ENCODE peak calls at places on chromosomes 6 and 20, in seven cellular contexts. One of them, this sample, is unnamed.

GRCh38 chr6:100455230-100456124 is 9.2 kb downstream of the SIM1 start:
- DNase-seq in A549: no peak
- DNase-seq in ovary: no peak
- DNase-seq in hepatocyte: peak; percentile 43
- DNase-seq in OCI-LY7: no peak
- DNase-seq in body of pancreas: peak; percentile 78
- DNase-seq in left ventricle myocardium inferior: no peak
- DNase-seq in this sample: no peak

GRCh38 chr20:31860431-31861345 is 9.6 kb downstream of the DUSP15 start:
- DNase-seq in A549: no peak
- DNase-seq in ovary: no peak
- DNase-seq in hepatocyte: peak; percentile 63
- DNase-seq in OCI-LY7: peak; percentile 55
- DNase-seq in body of pancreas: peak; percentile 53
- DNase-seq in left ventricle myocardium inferior: no peak
- DNase-seq in this sample: no peak

GRCh38 chr6:32852018-32852843 is 1.3 kb downstream of the TAP1 start:
- DNase-seq in A549: no peak
- DNase-seq in ovary: peak; percentile 58
- DNase-seq in hepatocyte: no peak
- DNase-seq in OCI-LY7: no peak
- DNase-seq in body of pancreas: peak; percentile 38
- DNase-seq in left ventricle myocardium inferior: peak; percentile 42
- DNase-seq in this sample: peak; percentile 58

GRCh38 chr20:59939052-59939878 is 840 bp downstream of the PPP1R3D start:
- DNase-seq in A549: no peak
- DNase-seq in ovary: no peak
- DNase-seq in hepatocyte: peak; percentile 58
- DNase-seq in OCI-LY7: no peak
- DNase-seq in body of pancreas: peak; percentile 28
- DNase-seq in left ventricle myocardium inferior: peak; percentile 31
- DNase-seq in this sample: peak; percentile 23

GRCh38 chr6:78781001-78781400 is 86.3 kb upstream of the IRAK1BP1 start:
- DNase-seq in A549: no peak
- DNase-seq in ovary: no peak
- DNase-seq in hepatocyte: no peak
- DNase-seq in OCI-LY7: no peak
- DNase-seq in body of pancreas: no peak
- DNase-seq in left ventricle myocardium inferior: no peak
- DNase-seq in this sample: no peak

GRCh38 chr6:37630281-37630799 is 67.3 kb downstream of the MDGA1 start:
- DNase-seq in A549: peak; percentile 52
- DNase-seq in ovary: no peak
- DNase-seq in hepatocyte: peak; percentile 45
- DNase-seq in OCI-LY7: no peak
- DNase-seq in body of pancreas: no peak
- DNase-seq in left ventricle myocardium inferior: no peak
- DNase-seq in this sample: no peak

GRCh38 chr20:61949363-61949713 is 116.3 kb downstream of the TAF4 start:
- DNase-seq in A549: no peak
- DNase-seq in ovary: no peak
- DNase-seq in hepatocyte: no peak
- DNase-seq in OCI-LY7: no peak
- DNase-seq in body of pancreas: no peak
- DNase-seq in left ventricle myocardium inferior: no peak
- DNase-seq in this sample: no peak

GRCh38 chr6:53795254-53795701 is 473 bp downstream of the LRRC1 start:
- DNase-seq in A549: no peak
- DNase-seq in ovary: no peak
- DNase-seq in hepatocyte: no peak
- DNase-seq in OCI-LY7: no peak
- DNase-seq in body of pancreas: peak; percentile 53
- DNase-seq in left ventricle myocardium inferior: no peak
- DNase-seq in this sample: no peak

GRCh38 chr6:158639056-158639455 is 5.5 kb downstream of the DYNLT1 start:
- DNase-seq in A549: no peak
- DNase-seq in ovary: no peak
- DNase-seq in hepatocyte: no peak
- DNase-seq in OCI-LY7: no peak
- DNase-seq in body of pancreas: no peak
- DNase-seq in left ventricle myocardium inferior: no peak
- DNase-seq in this sample: no peak

GRCh38 chr20:25053207-25054132 is 4.5 kb downstream of the ACSS1 start:
- DNase-seq in A549: no peak
- DNase-seq in ovary: peak; percentile 80
- DNase-seq in hepatocyte: no peak
- DNase-seq in OCI-LY7: no peak
- DNase-seq in body of pancreas: peak; percentile 37
- DNase-seq in left ventricle myocardium inferior: peak; percentile 66
- DNase-seq in this sample: peak; percentile 78

GRCh38 chr6:153553627-153554026 is 422.5 kb upstream of the RGS17 start:
- DNase-seq in A549: no peak
- DNase-seq in ovary: no peak
- DNase-seq in hepatocyte: peak; percentile 23
- DNase-seq in OCI-LY7: no peak
- DNase-seq in body of pancreas: no peak
- DNase-seq in left ventricle myocardium inferior: no peak
- DNase-seq in this sample: peak; percentile 32

GRCh38 chr6:87905101-87905517 is 142.5 kb upstream of the SPACA1 start:
- DNase-seq in A549: no peak
- DNase-seq in ovary: no peak
- DNase-seq in hepatocyte: no peak
- DNase-seq in OCI-LY7: peak; percentile 97
- DNase-seq in body of pancreas: no peak
- DNase-seq in left ventricle myocardium inferior: no peak
- DNase-seq in this sample: no peak

GRCh38 chr6:20954325-20954724 is 420.1 kb downstream of the CDKAL1 start:
- DNase-seq in A549: no peak
- DNase-seq in ovary: no peak
- DNase-seq in hepatocyte: no peak
- DNase-seq in OCI-LY7: no peak
- DNase-seq in body of pancreas: no peak
- DNase-seq in left ventricle myocardium inferior: no peak
- DNase-seq in this sample: no peak

GRCh38 chr20:50321797-50322480 is 131.3 kb downstream of the CEBPB start:
- DNase-seq in A549: no peak
- DNase-seq in ovary: no peak
- DNase-seq in hepatocyte: no peak
- DNase-seq in OCI-LY7: no peak
- DNase-seq in body of pancreas: no peak
- DNase-seq in left ventricle myocardium inferior: no peak
- DNase-seq in this sample: peak; percentile 12

GRCh38 chr20:50323777-50324604 is 133.4 kb downstream of the CEBPB start:
- DNase-seq in A549: no peak
- DNase-seq in ovary: no peak
- DNase-seq in hepatocyte: no peak
- DNase-seq in OCI-LY7: no peak
- DNase-seq in body of pancreas: no peak
- DNase-seq in left ventricle myocardium inferior: no peak
- DNase-seq in this sample: no peak

GRCh38 chr20:50320910-50321796 is 130.5 kb downstream of the CEBPB start:
- DNase-seq in A549: peak; percentile 98
- DNase-seq in ovary: peak; percentile 97
- DNase-seq in hepatocyte: peak; percentile 96
- DNase-seq in OCI-LY7: no peak
- DNase-seq in body of pancreas: peak; percentile 88
- DNase-seq in left ventricle myocardium inferior: peak; percentile 85
- DNase-seq in this sample: peak; percentile 79

GRCh38 chr20:50323209-50323608 is 132.6 kb downstream of the CEBPB start:
- DNase-seq in A549: no peak
- DNase-seq in ovary: no peak
- DNase-seq in hepatocyte: no peak
- DNase-seq in OCI-LY7: no peak
- DNase-seq in body of pancreas: no peak
- DNase-seq in left ventricle myocardium inferior: no peak
- DNase-seq in this sample: no peak

DNA sequence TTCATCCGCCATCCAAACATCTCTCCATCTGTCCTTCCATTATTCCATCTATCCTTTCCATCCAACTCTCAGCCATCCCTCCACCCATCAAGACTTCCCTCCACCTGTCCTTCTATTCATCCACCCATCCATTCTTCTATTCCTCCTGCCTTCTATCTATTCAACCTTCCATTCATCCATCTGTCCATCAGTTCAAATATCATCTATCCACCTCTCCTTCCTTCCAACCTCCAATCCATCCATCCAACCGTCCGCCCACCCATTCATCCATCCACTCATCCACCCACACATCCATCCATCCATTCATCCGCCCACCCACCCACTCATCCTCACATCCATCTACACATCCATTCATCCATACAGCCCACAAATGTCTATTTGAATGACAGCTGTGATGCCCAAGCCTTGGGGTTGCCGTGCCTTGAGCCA is 132.1 kb downstream of the CEBPB start:
- DNase-seq in A549: no peak
- DNase-seq in ovary: no peak
- DNase-seq in hepatocyte: no peak
- DNase-seq in OCI-LY7: no peak
- DNase-seq in body of pancreas: no peak
- DNase-seq in left ventricle myocardium inferior: no peak
- DNase-seq in this sample: no peak
- H3K4me1 ChIP-seq in A549: peaks cover 35% of the 10 kb centered on the region
- H3K4me1 ChIP-seq in ovary: peaks cover 5% of the 10 kb centered on the region
- H3K4me1 ChIP-seq in hepatocyte: peaks cover 23% of the 10 kb centered on the region
- H3K4me1 ChIP-seq in OCI-LY7: no peaks in the 10 kb centered on the region
- H3K4me1 ChIP-seq in body of pancreas: peaks cover 26% of the 10 kb centered on the region
- H3K4me1 ChIP-seq in left ventricle myocardium inferior: peaks cover 16% of the 10 kb centered on the region
- H3K4me1 ChIP-seq in this sample: peaks cover 2% of the 10 kb centered on the region

GRCh38 chr6:125747589-125748533 is 1.6 kb upstream of the HEY2 start:
- DNase-seq in A549: no peak
- DNase-seq in ovary: peak; percentile 53
- DNase-seq in hepatocyte: peak; percentile 48
- DNase-seq in OCI-LY7: peak; percentile 29
- DNase-seq in body of pancreas: peak; percentile 65
- DNase-seq in left ventricle myocardium inferior: peak; percentile 51
- DNase-seq in this sample: peak; percentile 47

GRCh38 chr6:125746731-125747588 is 2.5 kb upstream of the HEY2 start:
- DNase-seq in A549: no peak
- DNase-seq in ovary: peak; percentile 79
- DNase-seq in hepatocyte: peak; percentile 62
- DNase-seq in OCI-LY7: peak; percentile 61
- DNase-seq in body of pancreas: peak; percentile 88
- DNase-seq in left ventricle myocardium inferior: peak; percentile 71
- DNase-seq in this sample: peak; percentile 86

GRCh38 chr6:125743604-125744003 is 5.8 kb upstream of the HEY2 start:
- DNase-seq in A549: no peak
- DNase-seq in ovary: no peak
- DNase-seq in hepatocyte: no peak
- DNase-seq in OCI-LY7: no peak
- DNase-seq in body of pancreas: no peak
- DNase-seq in left ventricle myocardium inferior: no peak
- DNase-seq in this sample: no peak

GRCh38 chr6:125746019-125746414 is 3.4 kb upstream of the HEY2 start:
- DNase-seq in A549: no peak
- DNase-seq in ovary: no peak
- DNase-seq in hepatocyte: no peak
- DNase-seq in OCI-LY7: no peak
- DNase-seq in body of pancreas: no peak
- DNase-seq in left ventricle myocardium inferior: no peak
- DNase-seq in this sample: no peak

DNA sequence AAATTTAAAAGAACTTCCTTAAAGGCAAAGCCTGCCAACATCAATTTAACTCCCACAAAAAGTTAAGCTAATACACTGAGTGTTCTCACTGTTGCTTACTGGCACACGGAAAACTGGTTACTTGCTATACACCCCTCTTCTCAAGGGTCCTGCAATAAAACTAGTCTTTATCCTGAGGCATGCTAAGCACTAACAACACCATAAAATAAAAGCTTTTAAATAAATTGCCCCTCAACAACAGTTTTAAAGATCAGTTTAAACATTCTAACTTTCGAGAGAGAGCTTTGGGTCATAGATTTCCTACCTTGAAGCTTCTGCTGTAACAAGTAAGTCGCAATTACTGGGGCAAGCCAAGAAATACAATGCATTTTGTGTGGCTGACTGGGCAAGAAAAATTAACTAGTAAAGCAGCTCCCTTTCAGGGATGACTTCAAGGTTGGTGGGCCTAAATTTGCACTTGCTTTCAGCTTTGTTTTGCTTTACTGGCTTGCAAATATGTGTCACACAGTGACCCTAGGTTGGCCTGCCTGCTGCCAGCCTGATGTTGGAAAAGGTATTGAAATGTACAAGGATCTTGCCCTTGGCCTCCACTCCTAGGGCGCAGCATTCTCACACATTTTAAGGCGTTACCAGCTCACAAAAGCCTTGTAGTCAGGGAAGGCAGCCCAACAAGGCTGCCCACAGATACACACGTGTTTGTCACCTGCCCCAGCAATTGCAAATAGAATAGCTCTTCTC is 4.0 kb upstream of the HEY2 start:
- DNase-seq in A549: no peak
- DNase-seq in ovary: no peak
- DNase-seq in hepatocyte: no peak
- DNase-seq in OCI-LY7: no peak
- DNase-seq in body of pancreas: peak; percentile 51
- DNase-seq in left ventricle myocardium inferior: no peak
- DNase-seq in this sample: no peak
- H3K4me3 ChIP-seq in A549: no peak overlapping the region
- H3K4me3 ChIP-seq in ovary: no peak overlapping the region
- H3K4me3 ChIP-seq in hepatocyte: no peak overlapping the region
- H3K4me3 ChIP-seq in OCI-LY7: no peak overlapping the region
- H3K4me3 ChIP-seq in body of pancreas: no peak overlapping the region
- H3K4me3 ChIP-seq in left ventricle myocardium inferior: peak overlapping the region; percentile 79
- H3K4me3 ChIP-seq in this sample: no peak overlapping the region

GRCh38 chr6:86856937-86857563 is 80.3 kb upstream of the HTR1E start:
- DNase-seq in A549: peak; percentile 3
- DNase-seq in ovary: peak; percentile 29
- DNase-seq in hepatocyte: peak; percentile 72
- DNase-seq in OCI-LY7: peak; percentile 58
- DNase-seq in body of pancreas: peak; percentile 56
- DNase-seq in left ventricle myocardium inferior: no peak
- DNase-seq in this sample: peak; percentile 71

GRCh38 chr6:86858970-86859369 is 78.4 kb upstream of the HTR1E start:
- DNase-seq in A549: no peak
- DNase-seq in ovary: no peak
- DNase-seq in hepatocyte: no peak
- DNase-seq in OCI-LY7: no peak
- DNase-seq in body of pancreas: no peak
- DNase-seq in left ventricle myocardium inferior: no peak
- DNase-seq in this sample: no peak

DNA sequence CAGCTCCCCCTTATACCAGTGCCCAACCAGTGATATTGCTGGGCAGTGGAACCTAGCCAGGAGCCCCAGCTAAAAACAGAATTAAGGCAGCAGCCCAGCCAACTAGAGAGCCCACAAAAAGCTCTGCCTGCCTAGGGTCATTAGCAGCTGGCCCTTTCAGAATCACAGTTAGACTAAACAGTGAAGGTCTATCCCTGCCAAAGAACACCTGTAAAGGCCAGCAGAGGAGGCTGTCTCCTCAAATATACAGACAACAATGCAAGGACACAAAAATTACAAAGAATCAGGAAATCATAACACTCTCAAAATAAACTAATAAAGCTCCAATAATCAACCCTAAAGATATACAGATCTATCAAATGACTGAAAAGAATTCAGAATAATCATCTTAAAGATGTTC is 77.8 kb upstream of the HTR1E start:
- DNase-seq in A549: no peak
- DNase-seq in ovary: no peak
- DNase-seq in hepatocyte: no peak
- DNase-seq in OCI-LY7: no peak
- DNase-seq in body of pancreas: no peak
- DNase-seq in left ventricle myocardium inferior: no peak
- DNase-seq in this sample: no peak
- TF ChIP-seq CTCF in A549: no peak
- TF ChIP-seq CTCF in ovary: no peak
- TF ChIP-seq CTCF in hepatocyte: peak; percentile 17
- TF ChIP-seq CTCF in OCI-LY7: peak; percentile 17
- TF ChIP-seq CTCF in body of pancreas: peak; percentile 39
- TF ChIP-seq CTCF in left ventricle myocardium inferior: no peak
- TF ChIP-seq CTCF in this sample: no peak

GRCh38 chr6:45057711-45058110 is 270.4 kb upstream of the RUNX2 start:
- DNase-seq in A549: no peak
- DNase-seq in ovary: no peak
- DNase-seq in hepatocyte: no peak
- DNase-seq in OCI-LY7: no peak
- DNase-seq in body of pancreas: no peak
- DNase-seq in left ventricle myocardium inferior: no peak
- DNase-seq in this sample: no peak
- H3K4me1 ChIP-seq in A549: no peaks in the 10 kb centered on the region
- H3K4me1 ChIP-seq in ovary: no peaks in the 10 kb centered on the region
- H3K4me1 ChIP-seq in hepatocyte: no peaks in the 10 kb centered on the region
- H3K4me1 ChIP-seq in OCI-LY7: no peaks in the 10 kb centered on the region
- H3K4me1 ChIP-seq in body of pancreas: no peaks in the 10 kb centered on the region
- H3K4me1 ChIP-seq in left ventricle myocardium inferior: no peaks in the 10 kb centered on the region
- H3K4me1 ChIP-seq in this sample: no peaks in the 10 kb centered on the region

This sample was measured in testis.